ENCODE peak calls at places on chromosomes 13 and 19, in ten cellular contexts. H, U, M, J, O, Q, W, A, F and K are unnamed samples.

GRCh38 chr19:10122066-10122465 is 2.4 kb upstream of the EIF3G start:
- ATAC-seq in J (no peak), A (peak), Q (peak), M (no peak), O (no peak), W (peak), U (no peak), F (no peak), H (no peak), K (no peak)

GRCh38 chr13:40764587-40765403 is 6.2 kb downstream of the MRPS31 start:
- ATAC-seq in Q (no peak), J (peak), M (no peak), W (no peak), A (no peak), U (peak), O (no peak), F (peak), H (peak), K (no peak)

GRCh38 chr19:44866672-44867071 is 20.6 kb downstream of the NECTIN2 start:
- ATAC-seq in U (no peak), A (no peak), Q (no peak), F (no peak), O (no peak), J (no peak), H (no peak), M (no peak), W (no peak), K (no peak)

GRCh38 chr13:36154567-36155231 is 23.5 kb upstream of the DCLK1 start:
- ATAC-seq in F (no peak), Q (peak), O (peak), M (no peak), J (no peak), A (peak), H (no peak), W (peak), U (no peak), K (no peak)

GRCh38 chr13:67075239-67075638 is 154.9 kb downstream of the PCDH9 start:
- ATAC-seq in J (no peak), W (no peak), O (no peak), H (no peak), Q (peak), A (peak), F (no peak), M (no peak), U (no peak), K (no peak)

GRCh38 chr19:18460313-18460712 is 22.4 kb upstream of the ISYNA1 start:
- ATAC-seq in J (no peak), A (peak), W (peak), H (no peak), U (no peak), Q (peak), O (peak), F (peak), M (no peak), K (no peak)

GRCh38 chr19:723714-724113 is 15.0 kb downstream of the PALM start:
- ATAC-seq in H (no peak), O (no peak), M (no peak), Q (no peak), J (no peak), F (no peak), A (no peak), W (no peak), U (no peak), K (no peak)

GRCh38 chr13:44350775-44351504 is 22.7 kb upstream of the SERP2 start:
- ATAC-seq in O (peak), A (no peak), F (peak), J (no peak), M (no peak), Q (no peak), U (no peak), W (no peak), H (no peak), K (no peak)

GRCh38 chr19:44643605-44644390 is at the start of gene PVR:
- ATAC-seq in A (peak), Q (peak), H (peak), M (no peak), J (peak), O (peak), W (peak), F (peak), U (peak), K (peak)